ENCODE peak calls at places on chromosomes 13 and 19, in four cellular contexts. One of them, this sample, is unnamed.

GRCh38 chr13:93145199-93145598 is 81.4 kb upstream of the GPC6 start:
- DNase-seq in HepG2: no peak
- DNase-seq in AG10803: no peak
- DNase-seq in MM.1S: no peak
- DNase-seq in this sample: no peak

GRCh38 chr19:18230941-18231734 is 4.9 kb upstream of the PDE4C start:
- DNase-seq in MM.1S: no peak
- DNase-seq in AG10803: no peak
- DNase-seq in HepG2: no peak
- DNase-seq in this sample: no peak

GRCh38 chr13:32381539-32381938 is 46.4 kb downstream of the N4BP2L1 start:
- DNase-seq in HepG2: peak; percentile 49
- DNase-seq in AG10803: peak; percentile 33
- DNase-seq in MM.1S: no peak
- DNase-seq in this sample: peak; percentile 63

GRCh38 chr13:100506154-100506553 is 82.4 kb downstream of the GGACT start:
- DNase-seq in MM.1S: peak; percentile 48
- DNase-seq in AG10803: no peak
- DNase-seq in HepG2: no peak
- DNase-seq in this sample: no peak

GRCh38 chr13:23020246-23020843 is 160.4 kb upstream of the SGCG start:
- DNase-seq in MM.1S: peak; percentile 30
- DNase-seq in HepG2: peak; percentile 53
- DNase-seq in AG10803: peak; percentile 55
- DNase-seq in this sample: peak; percentile 72

GRCh38 chr13:32883501-32883900 is 132.7 kb upstream of the KL start:
- DNase-seq in MM.1S: no peak
- DNase-seq in HepG2: no peak
- DNase-seq in AG10803: peak; percentile 43
- DNase-seq in this sample: peak; percentile 38

GRCh38 chr19:50567052-50567841 is 988 bp downstream of the LRRC4B start:
- DNase-seq in HepG2: no peak
- DNase-seq in MM.1S: no peak
- DNase-seq in AG10803: no peak
- DNase-seq in this sample: no peak

GRCh38 chr13:88651531-88651930 is 980.4 kb downstream of the SLITRK5 start:
- DNase-seq in HepG2: no peak
- DNase-seq in AG10803: no peak
- DNase-seq in MM.1S: no peak
- DNase-seq in this sample: no peak

GRCh38 chr19:8265872-8266271 is 42.3 kb downstream of the CD320 start:
- DNase-seq in HepG2: no peak
- DNase-seq in MM.1S: no peak
- DNase-seq in AG10803: no peak
- DNase-seq in this sample: no peak

GRCh38 chr13:50646070-50646469 is 197.4 kb downstream of the DLEU7 start:
- DNase-seq in AG10803: peak; percentile 64
- DNase-seq in HepG2: no peak
- DNase-seq in MM.1S: no peak
- DNase-seq in this sample: no peak

GRCh38 chr13:20995245-20995829 is 66.0 kb downstream of the LATS2 start:
- DNase-seq in AG10803: no peak
- DNase-seq in HepG2: no peak
- DNase-seq in MM.1S: no peak
- DNase-seq in this sample: no peak

GRCh38 chr19:34678085-34678412 is 571 bp downstream of the ZNF302 start:
- DNase-seq in AG10803: no peak
- DNase-seq in HepG2: no peak
- DNase-seq in MM.1S: no peak
- DNase-seq in this sample: no peak

GRCh38 chr13:111344471-111345191 is 24.2 kb downstream of the TEX29 start:
- DNase-seq in AG10803: peak; percentile 57
- DNase-seq in HepG2: peak; percentile 20
- DNase-seq in MM.1S: no peak
- DNase-seq in this sample: peak; percentile 3

GRCh38 chr13:39777527-39778061 is 122.1 kb downstream of the COG6 start:
- DNase-seq in MM.1S: peak; percentile 9
- DNase-seq in HepG2: no peak
- DNase-seq in AG10803: peak; percentile 90
- DNase-seq in this sample: peak; percentile 87

GRCh38 chr19:56976300-56976699 is 135.8 kb upstream of the PEG3 start:
- DNase-seq in MM.1S: no peak
- DNase-seq in HepG2: peak; percentile 72
- DNase-seq in AG10803: no peak
- DNase-seq in this sample: no peak

DNA sequence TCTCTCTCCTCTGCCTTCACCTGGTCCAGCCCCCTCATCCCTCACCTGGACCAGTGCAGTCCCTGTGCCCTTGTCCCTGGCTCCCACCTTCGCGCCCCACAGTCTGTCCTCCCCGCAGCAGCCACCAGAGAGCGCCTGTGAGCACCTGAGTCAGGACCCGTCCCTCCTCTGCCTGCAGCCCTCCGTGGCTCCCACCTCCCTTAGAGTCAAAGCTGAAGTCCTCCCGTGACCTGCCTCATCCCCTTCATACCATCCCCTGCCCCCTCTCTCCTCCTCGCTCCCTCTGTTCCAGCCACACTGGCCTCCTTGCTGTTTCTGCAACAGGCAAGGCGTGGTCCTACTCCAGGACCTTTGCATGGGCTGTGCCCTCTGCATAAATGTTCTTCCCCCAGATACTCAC is 10.3 kb downstream of the CELF5 start:
- DNase-seq in HepG2: no peak
- DNase-seq in AG10803: no peak
- DNase-seq in MM.1S: no peak
- DNase-seq in this sample: no peak
- TF ChIP-seq CTCF in HepG2: peak; percentile 47
- TF ChIP-seq CTCF in AG10803: peak; percentile 16
- TF ChIP-seq CTCF in MM.1S: peak; percentile 45
- TF ChIP-seq CTCF in this sample: peak; percentile 17

DNA sequence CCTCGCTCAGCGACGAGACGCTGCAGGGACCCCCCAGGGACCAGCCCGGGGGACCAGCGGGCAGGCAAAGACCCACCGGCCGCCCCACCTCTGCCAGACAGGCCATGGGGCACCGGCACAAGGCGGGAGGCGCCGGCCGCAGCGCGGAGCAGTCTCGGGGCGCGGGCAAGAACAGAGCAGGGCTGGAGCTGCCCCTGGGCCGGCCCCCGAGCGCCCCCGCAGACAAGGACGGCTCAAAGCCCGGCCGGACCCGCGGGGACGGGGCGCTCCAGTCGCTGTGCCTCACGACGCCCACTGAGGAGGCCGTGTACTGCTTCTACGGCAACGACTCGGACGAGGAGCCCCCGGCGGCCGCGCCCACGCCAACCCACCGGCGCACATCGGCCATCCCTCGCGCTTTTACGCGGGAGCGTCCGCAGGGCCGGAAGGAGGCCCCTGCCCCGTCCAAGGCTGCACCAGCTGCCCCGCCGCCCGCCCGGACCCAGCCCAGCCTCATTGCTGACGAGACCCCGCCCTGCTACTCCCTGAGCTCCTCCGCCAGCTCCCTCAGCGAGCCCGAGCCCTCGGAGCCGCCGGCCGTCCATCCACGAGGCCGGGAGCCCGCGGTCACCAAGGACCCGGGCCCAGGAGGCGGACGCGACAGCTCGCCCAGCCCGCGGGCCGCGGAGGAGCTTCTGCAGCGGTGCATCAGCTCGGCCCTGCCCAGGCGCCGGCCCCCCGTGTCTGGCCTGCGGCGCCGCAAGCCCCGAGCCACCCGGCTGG is 11.3 kb downstream of the C19orf25 start:
- DNase-seq in AG10803: no peak
- DNase-seq in MM.1S: no peak
- DNase-seq in HepG2: no peak
- DNase-seq in this sample: no peak
- H3K4me3 ChIP-seq in AG10803: no peak overlapping the region
- H3K4me3 ChIP-seq in MM.1S: no peak overlapping the region
- H3K4me3 ChIP-seq in HepG2: no peak overlapping the region
- H3K4me3 ChIP-seq in this sample: no peak overlapping the region

GRCh38 chr19:16088351-16088984 is 12.2 kb downstream of the TPM4 start:
- DNase-seq in HepG2: no peak
- DNase-seq in AG10803: no peak
- DNase-seq in MM.1S: no peak
- DNase-seq in this sample: peak; percentile 76
- TF ChIP-seq CTCF in HepG2: no peak
- TF ChIP-seq CTCF in AG10803: peak; percentile 38
- TF ChIP-seq CTCF in MM.1S: peak; percentile 9
- TF ChIP-seq CTCF in this sample: peak; percentile 18

DNA sequence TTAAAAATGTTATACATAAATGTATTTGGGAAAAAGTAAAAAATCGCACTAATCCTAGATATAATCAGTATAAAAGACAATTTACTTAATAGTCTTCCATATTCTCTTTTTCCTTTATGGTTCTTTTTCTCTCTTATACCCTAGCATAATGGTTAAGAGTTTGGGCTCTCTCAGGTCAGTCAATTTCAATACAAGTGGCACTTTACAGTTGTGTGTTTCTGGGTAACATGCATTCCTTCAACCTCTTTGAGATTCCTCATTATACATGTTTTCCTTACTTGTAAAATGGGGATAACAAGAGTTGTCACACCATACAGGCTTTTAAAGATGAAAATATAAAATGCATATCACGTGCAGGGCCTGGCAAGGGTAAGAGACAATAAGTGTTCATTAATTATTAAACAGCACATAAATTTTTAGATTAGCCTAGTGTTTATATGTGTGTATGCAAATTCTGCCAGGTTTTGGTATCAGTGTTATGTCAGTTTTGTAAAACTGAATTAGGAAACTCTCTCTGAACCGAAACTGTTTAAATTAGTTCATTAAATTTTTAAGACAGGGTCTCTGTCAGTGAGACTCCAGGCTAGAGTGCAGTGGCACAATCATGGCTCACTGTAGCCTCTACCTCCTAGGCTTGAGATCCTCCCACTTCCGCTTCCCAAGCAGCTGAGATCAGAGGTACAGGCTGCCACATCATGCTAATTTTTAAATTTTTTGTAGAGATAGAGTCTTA is 49.8 kb downstream of the ELF1 start:
- DNase-seq in MM.1S: no peak
- DNase-seq in HepG2: no peak
- DNase-seq in AG10803: no peak
- DNase-seq in this sample: no peak
- H3K4me3 ChIP-seq in MM.1S: no peak overlapping the region
- H3K4me3 ChIP-seq in HepG2: no peak overlapping the region
- H3K4me3 ChIP-seq in AG10803: no peak overlapping the region
- H3K4me3 ChIP-seq in this sample: no peak overlapping the region

GRCh38 chr19:10820173-10820572 is 15.8 kb downstream of the TMED1 start:
- DNase-seq in HepG2: no peak
- DNase-seq in AG10803: no peak
- DNase-seq in MM.1S: no peak
- DNase-seq in this sample: no peak
- TF ChIP-seq CTCF in HepG2: peak; percentile 55
- TF ChIP-seq CTCF in AG10803: peak; percentile 18
- TF ChIP-seq CTCF in MM.1S: peak; percentile 26
- TF ChIP-seq CTCF in this sample: peak; percentile 31

GRCh38 chr19:55322495-55322894 is 2.6 kb downstream of the TMEM150B start:
- DNase-seq in HepG2: no peak
- DNase-seq in AG10803: no peak
- DNase-seq in MM.1S: no peak
- DNase-seq in this sample: no peak

GRCh38 chr19:55320844-55321419 is 4.2 kb downstream of the TMEM150B start:
- DNase-seq in MM.1S: no peak
- DNase-seq in HepG2: no peak
- DNase-seq in AG10803: no peak
- DNase-seq in this sample: no peak

GRCh38 chr19:55325172-55325571 is at the start of gene TMEM150B:
- DNase-seq in AG10803: no peak
- DNase-seq in MM.1S: peak; percentile 51
- DNase-seq in HepG2: no peak
- DNase-seq in this sample: no peak

GRCh38 chr19:55321466-55321865 is 3.7 kb downstream of the TMEM150B start:
- DNase-seq in HepG2: no peak
- DNase-seq in AG10803: no peak
- DNase-seq in MM.1S: no peak
- DNase-seq in this sample: no peak

DNA sequence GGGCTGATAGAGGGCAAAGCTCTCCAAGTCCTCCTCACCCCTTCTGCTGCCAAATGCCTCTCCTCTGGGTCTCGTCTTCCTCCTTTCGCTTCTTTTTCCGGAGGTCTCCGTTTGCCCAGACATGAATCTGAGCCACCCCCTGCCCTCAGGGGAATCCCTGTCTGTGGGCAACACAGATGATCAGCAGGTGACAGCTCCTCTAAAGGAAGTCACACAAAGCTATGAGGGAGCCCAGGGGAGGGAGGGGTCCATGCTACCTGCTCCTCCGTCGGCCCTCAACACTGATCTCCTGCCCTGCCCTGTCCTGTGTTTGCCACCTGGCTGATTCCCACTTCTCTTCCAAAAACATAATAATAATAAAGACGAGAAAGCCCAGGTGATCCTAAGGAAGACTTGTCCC is 436 bp downstream of the TMEM150B start:
- DNase-seq in AG10803: no peak
- DNase-seq in HepG2: no peak
- DNase-seq in MM.1S: no peak
- DNase-seq in this sample: no peak
- H3K4me3 ChIP-seq in AG10803: no peak overlapping the region
- H3K4me3 ChIP-seq in HepG2: no peak overlapping the region
- H3K4me3 ChIP-seq in MM.1S: no peak overlapping the region
- H3K4me3 ChIP-seq in this sample: no peak overlapping the region

This sample was measured in fibroblast of pulmonary artery.